ENCODE peak calls at places on chromosomes 7 and 10, in seven cellular contexts. D, T, B, X, R, K and A are unnamed samples.

GRCh38 chr7:105036217-105037168 is 22.5 kb downstream of the KMT2E start:
- DNase-seq in T (no peak), X (no peak), R (no peak), B (no peak), K (no peak), D (no peak), A (no peak)

GRCh38 chr7:46450871-46451270 is 529.8 kb upstream of the IGFBP3 start:
- DNase-seq in K (no peak), T (no peak), R (peak), X (no peak), D (no peak), B (no peak), A (no peak)

GRCh38 chr7:104127204-104127603 is 80.6 kb downstream of the ORC5 start:
- DNase-seq in X (no peak), B (no peak), T (no peak), R (no peak), K (no peak), D (no peak), A (no peak)

GRCh38 chr10:126187399-126187798 is 200.9 kb downstream of the ADAM12 start:
- DNase-seq in T (no peak), R (no peak), B (no peak), D (no peak), X (no peak), K (no peak), A (no peak)

GRCh38 chr7:22173884-22174573 is 182.9 kb downstream of the RAPGEF5 start:
- DNase-seq in K (peak), B (no peak), X (peak), R (peak), T (no peak), D (no peak), A (peak)

GRCh38 chr7:134724606-134725005 is 54.8 kb upstream of the CALD1 start:
- DNase-seq in K (no peak), X (no peak), R (peak), B (no peak), D (no peak), T (no peak), A (peak)

GRCh38 chr7:2698581-2699288 is 10.7 kb downstream of the AMZ1 start:
- DNase-seq in D (no peak), K (peak), B (no peak), T (no peak), X (peak), R (no peak), A (peak)

GRCh38 chr10:31758495-31758894 is 170.1 kb downstream of the ARHGAP12 start:
- DNase-seq in R (peak), T (no peak), K (no peak), D (no peak), X (no peak), B (no peak), A (no peak)

GRCh38 chr7:142024547-142024946 is 28.9 kb downstream of the MGAM start:
- DNase-seq in K (no peak), B (no peak), T (no peak), D (no peak), R (peak), X (no peak), A (no peak)

GRCh38 chr7:87316097-87316700 is 29.3 kb upstream of the CROT start:
- DNase-seq in B (no peak), T (no peak), D (no peak), K (peak), R (no peak), X (no peak), A (no peak)

GRCh38 chr7:142885311-142886230 is at the start of gene TRPV6:
- DNase-seq in D (no peak), X (no peak), R (no peak), K (no peak), T (no peak), B (no peak), A (no peak)

GRCh38 chr7:139482662-139483466 is 609 bp downstream of the KLRG2 start:
- DNase-seq in T (no peak), X (no peak), D (peak), R (no peak), K (peak), B (no peak), A (no peak)

GRCh38 chr7:23298141-23298851 is 843 bp upstream of the MALSU1 start:
- DNase-seq in X (no peak), D (peak), B (no peak), K (no peak), T (no peak), R (peak), A (no peak)

GRCh38 chr7:150896562-150897209 is 44.4 kb downstream of the AOC1 start:
- DNase-seq in X (no peak), K (no peak), B (no peak), R (no peak), T (no peak), D (no peak), A (no peak)

GRCh38 chr7:134789967-134790685 is 10.7 kb downstream of the CALD1 start:
- DNase-seq in K (no peak), X (no peak), B (no peak), T (no peak), R (peak), D (no peak), A (no peak)

GRCh38 chr7:123437447-123437995 is 96.9 kb downstream of the IQUB start:
- DNase-seq in R (no peak), B (no peak), T (no peak), X (no peak), K (no peak), D (no peak), A (no peak)

GRCh38 chr10:1007583-1007982 is 18.1 kb downstream of the IDI2 start:
- DNase-seq in D (no peak), B (no peak), X (no peak), R (no peak), K (no peak), T (no peak), A (no peak)

GRCh38 chr7:47418910-47419309 is 163.0 kb downstream of the TNS3 start:
- DNase-seq in D (no peak), K (no peak), R (peak), T (no peak), B (no peak), X (no peak), A (no peak)

GRCh38 chr10:49185213-49185612 is 3.0 kb downstream of the TMEM273 start:
- DNase-seq in D (no peak), R (no peak), X (no peak), K (no peak), B (no peak), T (no peak), A (no peak)

GRCh38 chr10:20966426-20966825 is 69.3 kb upstream of the NEBL start:
- DNase-seq in B (no peak), T (no peak), R (no peak), X (no peak), K (no peak), D (no peak), A (no peak)

GRCh38 chr7:114791771-114792170 is 130.1 kb upstream of the MDFIC start:
- DNase-seq in X (no peak), K (no peak), D (no peak), B (no peak), R (no peak), T (no peak), A (no peak)

GRCh38 chr10:71270301-71270777 is 48.7 kb upstream of the SLC29A3 start:
- DNase-seq in B (no peak), R (peak), T (peak), X (peak), K (no peak), D (peak), A (peak)

GRCh38 chr7:26292768-26293560 is 1.3 kb downstream of the SNX10 start:
- DNase-seq in T (no peak), K (no peak), B (no peak), D (peak), R (no peak), X (no peak), A (no peak)

GRCh38 chr7:12162420-12163113 is 48.5 kb upstream of the TMEM106B start:
- DNase-seq in K (no peak), B (no peak), T (no peak), D (no peak), R (peak), X (no peak), A (no peak)

GRCh38 chr10:117439243-117439912 is 64.1 kb upstream of the PDZD8 start:
- DNase-seq in D (no peak), K (no peak), X (no peak), B (no peak), R (peak), T (peak), A (no peak)

GRCh38 chr10:92915892-92916291 is 67.6 kb downstream of the EXOC6 start:
- DNase-seq in B (no peak), K (no peak), D (no peak), X (no peak), R (no peak), T (no peak), A (no peak)

GRCh38 chr7:142870147-142870559 is 15.3 kb downstream of the EPHB6 start:
- DNase-seq in K (no peak), X (no peak), B (no peak), R (no peak), T (no peak), D (no peak), A (no peak)

GRCh38 chr10:74008212-74008731 is 10.4 kb downstream of the VCL start:
- DNase-seq in D (peak), B (no peak), R (peak), X (no peak), K (peak), T (no peak), A (no peak)

GRCh38 chr10:119896061-119896655 is 3.6 kb downstream of the SEC23IP start:
- DNase-seq in B (no peak), K (no peak), D (no peak), X (no peak), R (peak), T (no peak), A (no peak)

GRCh38 chr7:25897261-25897782 is 254.7 kb upstream of the NFE2L3 start:
- DNase-seq in D (no peak), K (no peak), X (no peak), T (peak), B (no peak), R (no peak), A (no peak)

GRCh38 chr7:111107576-111107975 is 16.6 kb downstream of the LRRN3 start:
- DNase-seq in D (no peak), K (no peak), X (no peak), B (no peak), T (no peak), R (peak), A (no peak)

GRCh38 chr10:2839081-2839725 is 228.1 kb upstream of the PFKP start:
- DNase-seq in T (peak), D (peak), B (no peak), K (no peak), X (no peak), R (peak), A (peak)

GRCh38 chr10:89525556-89525955 is 9.8 kb downstream of the SLC16A12 start:
- DNase-seq in R (no peak), B (no peak), K (no peak), T (no peak), X (no peak), D (no peak), A (no peak)

GRCh38 chr10:104328916-104329710 is 9.2 kb downstream of the ITPRIP start:
- DNase-seq in T (no peak), D (no peak), X (peak), K (peak), B (no peak), R (peak), A (peak)

GRCh38 chr7:91632234-91632947 is 248.1 kb downstream of the MTERF1 start:
- DNase-seq in T (no peak), D (no peak), X (no peak), K (no peak), R (no peak), B (no peak), A (no peak)

GRCh38 chr7:156640949-156641485 is 443 bp downstream of the RNF32 start:
- DNase-seq in T (peak), D (no peak), K (no peak), B (peak), R (peak), X (peak), A (peak)

GRCh38 chr10:114389429-114389828 is 14.9 kb downstream of the AFAP1L2 start:
- DNase-seq in B (no peak), X (no peak), T (peak), K (no peak), R (peak), D (no peak), A (no peak)

GRCh38 chr10:131980757-131981428 is 830 bp downstream of the BNIP3 start:
- DNase-seq in X (no peak), B (no peak), D (peak), T (no peak), R (peak), K (peak), A (no peak)

GRCh38 chr10:131982185-131982756 is 548 bp upstream of the BNIP3 start:
- DNase-seq in R (no peak), T (no peak), D (peak), K (peak), B (no peak), X (no peak), A (no peak)

GRCh38 chr10:131981429-131982184 is at the start of gene BNIP3:
- DNase-seq in B (peak), R (peak), D (peak), T (peak), X (peak), K (peak), A (peak)

GRCh38 chr10:131983780-131984179 is 2.1 kb upstream of the BNIP3 start:
- DNase-seq in K (no peak), D (no peak), B (no peak), T (no peak), X (no peak), R (peak), A (no peak)

DNA sequence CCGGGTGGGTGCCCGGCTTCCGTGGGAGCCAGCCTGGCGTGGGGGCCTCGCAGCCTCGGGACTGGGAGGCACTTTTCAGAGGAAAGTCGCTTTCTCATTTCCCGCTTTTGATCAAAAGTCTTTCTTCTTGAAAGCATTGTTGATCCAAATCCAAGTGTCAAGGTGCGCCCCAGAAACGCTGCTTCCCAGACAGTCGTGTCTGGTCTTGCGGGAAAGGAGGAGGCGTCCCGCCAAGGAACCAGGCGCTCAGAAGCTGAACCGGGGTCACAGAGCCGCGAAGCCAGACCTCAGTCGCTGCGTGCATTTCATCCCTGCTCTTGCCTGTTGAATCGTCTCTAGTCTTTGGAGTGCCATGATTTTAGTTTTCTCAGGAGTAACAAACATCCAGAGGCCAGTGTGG is 1.1 kb upstream of the BNIP3 start:
- DNase-seq in X (no peak), K (no peak), T (no peak), R (no peak), B (no peak), D (no peak), A (no peak)
- H3K4me3 ChIP-seq in X (peak), K (peak), T (peak), R (peak), B (peak), D (peak), A (peak)

GRCh38 chr10:11532329-11532728 is 79.1 kb downstream of the USP6NL start:
- DNase-seq in T (no peak), R (peak), X (no peak), D (no peak), B (no peak), K (no peak), A (no peak)
- H3K4me3 ChIP-seq in T (no peak), R (no peak), X (no peak), D (no peak), B (peak), K (peak), A (no peak)

DNA sequence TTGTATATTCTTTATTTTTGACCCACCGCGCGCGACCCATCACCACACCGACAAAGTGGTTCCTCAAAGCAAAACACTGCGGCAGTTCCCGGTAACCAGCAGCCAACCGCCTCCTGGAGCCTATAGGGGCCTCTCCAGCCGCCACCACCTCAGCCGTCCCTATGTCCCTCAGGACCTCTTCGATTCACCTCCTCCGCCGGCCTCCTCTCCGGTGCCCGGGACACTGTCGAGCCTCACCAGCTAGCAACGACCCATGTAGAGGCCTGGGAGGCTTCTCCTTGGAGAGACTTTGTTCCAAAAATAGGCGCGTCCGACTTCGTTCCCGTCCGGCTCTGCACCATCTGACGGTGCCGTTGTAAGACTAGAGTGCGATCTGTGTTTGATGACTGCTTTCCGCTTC is 158.8 kb downstream of the HGF start:
- DNase-seq in T (no peak), R (no peak), K (no peak), D (no peak), X (no peak), B (peak), A (no peak)
- H3K4me3 ChIP-seq in T (no peak), R (no peak), K (no peak), D (no peak), X (no peak), B (no peak), A (no peak)

DNA sequence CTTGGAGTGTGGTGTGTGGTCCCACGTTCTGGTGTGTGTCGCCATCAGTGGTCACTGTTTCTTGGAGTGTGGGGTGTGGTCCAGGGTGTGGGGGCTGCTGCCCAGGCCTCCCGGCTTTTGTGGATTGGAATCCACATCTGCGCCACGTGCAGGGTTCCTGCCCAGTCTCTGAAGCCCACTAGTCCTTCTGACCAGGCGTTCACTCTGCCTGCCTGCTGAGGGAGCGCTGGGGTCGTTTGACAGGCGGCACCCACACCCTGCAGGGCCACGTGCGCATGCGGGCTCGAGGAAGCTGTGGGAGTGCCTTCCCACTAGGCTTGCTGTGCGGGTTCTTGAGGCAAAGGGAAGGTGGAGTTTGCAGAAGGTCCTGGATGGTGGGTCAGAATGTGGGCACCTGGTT is 51.4 kb downstream of the INPP5A start:
- DNase-seq in X (no peak), R (no peak), K (no peak), T (no peak), B (no peak), D (no peak), A (no peak)
- H3K4me3 ChIP-seq in X (no peak), R (no peak), K (no peak), T (no peak), B (peak), D (no peak), A (no peak)

GRCh38 chr10:96417432-96417831 is 58.6 kb upstream of the OPALIN start:
- DNase-seq in R (no peak), D (no peak), X (no peak), B (no peak), K (peak), T (no peak), A (peak)

GRCh38 chr10:96415896-96416554 is 57.2 kb upstream of the OPALIN start:
- DNase-seq in B (no peak), R (no peak), D (no peak), X (no peak), T (no peak), K (no peak), A (no peak)

GRCh38 chr10:96418582-96418981 is 59.8 kb upstream of the OPALIN start:
- DNase-seq in D (no peak), X (no peak), R (no peak), B (no peak), T (no peak), K (no peak), A (no peak)

GRCh38 chr10:96415150-96415895 is 56.5 kb upstream of the OPALIN start:
- DNase-seq in T (no peak), B (no peak), R (no peak), D (no peak), X (no peak), K (no peak), A (no peak)

GRCh38 chr10:96416643-96417042 is 57.8 kb upstream of the OPALIN start:
- DNase-seq in K (no peak), T (no peak), B (no peak), D (no peak), X (no peak), R (no peak), A (peak)
- H3K4me3 ChIP-seq in K (no peak), T (no peak), B (no peak), D (no peak), X (no peak), R (no peak), A (no peak)

GRCh38 chr10:101529207-101529606 is 58.9 kb downstream of the POLL start:
- DNase-seq in R (no peak), B (no peak), T (no peak), K (no peak), X (no peak), D (no peak), A (no peak)
- H3K4me3 ChIP-seq in R (no peak), B (no peak), T (no peak), K (no peak), X (no peak), D (no peak), A (no peak)

GRCh38 chr7:1042161-1042833 is 2.0 kb upstream of the GPR146 start:
- DNase-seq in B (no peak), T (no peak), R (no peak), K (no peak), X (peak), D (no peak), A (no peak)

GRCh38 chr7:1045038-1045726 is 836 bp downstream of the GPR146 start:
- DNase-seq in X (no peak), K (no peak), B (no peak), R (no peak), T (no peak), D (no peak), A (no peak)

GRCh38 chr7:1044189-1045037 is at the start of gene GPR146:
- DNase-seq in X (peak), T (peak), R (peak), K (peak), B (peak), D (peak), A (peak)

GRCh38 chr7:1045727-1046063 is 1.3 kb downstream of the GPR146 start:
- DNase-seq in X (no peak), D (no peak), R (no peak), T (no peak), B (no peak), K (no peak), A (no peak)

DNA sequence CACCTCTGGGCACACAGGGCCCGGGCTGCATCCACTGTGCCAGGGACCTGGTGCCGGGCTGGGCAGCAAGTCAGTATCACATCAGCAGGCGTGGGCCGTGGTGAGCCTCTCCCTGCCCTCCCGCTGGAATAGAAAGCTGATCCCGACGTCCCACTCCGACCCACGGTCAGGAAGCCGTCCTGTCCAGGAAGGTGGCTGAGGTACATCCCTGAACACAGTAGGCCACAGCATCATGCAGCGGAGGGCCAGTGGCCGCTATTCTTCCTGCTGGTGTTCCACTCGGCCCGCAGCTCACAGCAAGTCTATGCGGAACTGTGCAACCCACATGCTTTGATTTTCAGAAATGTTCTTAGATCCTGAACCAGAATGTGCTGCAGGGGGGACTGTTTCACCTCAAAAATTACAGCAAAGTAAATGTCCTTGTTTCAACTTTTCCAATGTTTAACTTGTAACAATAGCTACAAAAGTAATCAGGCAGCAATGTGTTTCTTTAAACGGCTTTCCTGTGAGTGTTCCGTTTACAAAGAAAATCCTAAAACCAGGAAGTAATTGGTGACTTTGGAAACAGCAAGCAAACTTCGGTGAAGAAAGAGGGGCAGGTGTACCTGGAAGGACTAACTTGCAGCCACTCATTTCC is 676 bp upstream of the GPR146 start:
- DNase-seq in K (no peak), D (no peak), T (peak), X (no peak), R (no peak), B (no peak), A (no peak)
- H3K4me3 ChIP-seq in K (peak), D (peak), T (peak), X (peak), R (peak), B (peak), A (peak)